ENCODE peak calls at places on chromosome 1, in six cellular contexts. R, H, W, B, G and P are unnamed samples.

GRCh38 chr1:36156329-36157114 is 562 bp downstream of the MAP7D1 start:
- DNase-seq in R (no peak), B (no peak), G (no peak), H (peak; percentile 58), W (peak; percentile 41), P (peak; percentile 72)

GRCh38 chr1:156746716-156747631 is 4.5 kb downstream of the HDGF start:
- DNase-seq in G (peak; percentile 97), H (peak; percentile 93), B (peak; percentile 81), R (peak; percentile 56), W (peak; percentile 36), P (peak; percentile 96)

GRCh38 chr1:208531003-208531750 is 287.0 kb upstream of the PLXNA2 start:
- DNase-seq in B (no peak), H (no peak), R (no peak), W (no peak), G (no peak), P (no peak)

GRCh38 chr1:55490556-55490955 is 275.4 kb upstream of the USP24 start:
- DNase-seq in B (no peak), H (peak; percentile 46), R (no peak), G (no peak), W (no peak), P (peak; percentile 56)

GRCh38 chr1:3251810-3252429 is 182.9 kb downstream of the PRDM16 start:
- DNase-seq in H (no peak), B (no peak), R (no peak), W (no peak), G (no peak), P (no peak)

GRCh38 chr1:243213045-243213787 is 41.9 kb downstream of the CEP170 start:
- DNase-seq in W (no peak), G (no peak), H (peak; percentile 24), R (no peak), B (no peak), P (peak; percentile 64)

GRCh38 chr1:187408217-187409004 is 579.7 kb downstream of the PLA2G4A start:
- DNase-seq in W (no peak), H (no peak), G (no peak), R (no peak), B (no peak), P (no peak)

GRCh38 chr1:233613252-233614172 is at the start of gene KCNK1:
- DNase-seq in H (peak; percentile 57), G (peak; percentile 62), W (no peak), B (peak; percentile 35), R (no peak), P (peak; percentile 78)

GRCh38 chr1:242523282-242523967 is 1.1 kb downstream of the PLD5 start:
- DNase-seq in H (peak; percentile 8), R (no peak), B (no peak), W (no peak), G (no peak), P (peak; percentile 15)

GRCh38 chr1:156668801-156669637 is 8.2 kb downstream of the NES start:
- DNase-seq in W (no peak), R (no peak), B (no peak), G (no peak), H (no peak), P (no peak)

GRCh38 chr1:21126324-21126723 is 50.4 kb downstream of the EIF4G3 start:
- DNase-seq in W (no peak), H (no peak), G (no peak), B (no peak), R (no peak), P (no peak)

GRCh38 chr1:63902844-63903589 is 129.2 kb downstream of the ROR1 start:
- DNase-seq in G (no peak), R (no peak), W (no peak), H (no peak), B (no peak), P (peak; percentile 32)

GRCh38 chr1:153945795-153946621 is 510 bp downstream of the DENND4B start:
- DNase-seq in G (peak; percentile 76), B (no peak), H (peak; percentile 89), R (peak; percentile 95), W (peak; percentile 63), P (peak; percentile 90)

GRCh38 chr1:58908539-58909161 is 124.8 kb upstream of the JUN start:
- DNase-seq in B (no peak), R (no peak), W (no peak), G (no peak), H (peak; percentile 28), P (peak; percentile 58)

GRCh38 chr1:183124259-183124658 is 61.8 kb upstream of the LAMC2 start:
- DNase-seq in H (no peak), G (no peak), W (no peak), B (no peak), R (no peak), P (no peak)

GRCh38 chr1:18203645-18204044 is 96.0 kb downstream of the IGSF21 start:
- DNase-seq in B (no peak), G (no peak), H (no peak), W (no peak), R (no peak), P (no peak)

GRCh38 chr1:208374391-208374941 is 130.3 kb upstream of the PLXNA2 start:
- DNase-seq in W (no peak), G (no peak), H (no peak), R (no peak), B (no peak), P (no peak)

GRCh38 chr1:110524311-110525249 is 5.6 kb upstream of the KCNA10 start:
- DNase-seq in G (no peak), W (peak; percentile 20), H (peak; percentile 57), B (no peak), R (peak; percentile 43), P (peak; percentile 45)

GRCh38 chr1:182875889-182876288 is 36.7 kb downstream of the DHX9 start:
- DNase-seq in G (no peak), W (no peak), H (no peak), R (no peak), B (no peak), P (no peak)

GRCh38 chr1:37477198-37477931 is 3.0 kb downstream of the ZC3H12A start:
- DNase-seq in G (no peak), W (peak; percentile 69), R (peak; percentile 57), B (no peak), H (no peak), P (peak; percentile 33)

GRCh38 chr1:44405804-44406743 is 1.0 kb downstream of the RNF220 start:
- DNase-seq in G (no peak), B (no peak), H (no peak), R (no peak), W (no peak), P (no peak)

GRCh38 chr1:186741640-186742039 is 61.4 kb upstream of the PTGS2 start:
- DNase-seq in H (no peak), W (no peak), R (no peak), G (no peak), B (no peak), P (no peak)